ENCODE peak calls at places on chromosomes 13 and 19, in five cellular contexts. L, C, B, Q and P are unnamed samples.
A peak's percentile ranks its signal among the peaks of the same experiment; 100 is the strongest.

GRCh38 chr19:8355631-8356402 is 8.1 kb upstream of the ANGPTL4 start:
- DNase-seq in L (no peak), C (peak; percentile 84), B (no peak), Q (peak; percentile 77), P (peak; percentile 97)

GRCh38 chr19:16397791-16398529 is 73.3 kb downstream of the KLF2 start:
- DNase-seq in L (no peak), C (no peak), B (no peak), Q (no peak), P (no peak)

GRCh38 chr19:47544476-47544875 is 28.5 kb downstream of the ZNF541 start:
- DNase-seq in L (no peak), C (no peak), B (no peak), Q (no peak), P (no peak)

GRCh38 chr19:10043286-10043927 is 30.1 kb downstream of the RDH8 start:
- DNase-seq in L (no peak), C (peak; percentile 73), B (no peak), Q (no peak), P (no peak)

GRCh38 chr19:46014534-46014933 is 8.3 kb downstream of the PGLYRP1 start:
- DNase-seq in L (no peak), C (no peak), B (no peak), Q (no peak), P (no peak)

GRCh38 chr13:98721825-98722510 is 30.5 kb downstream of the SLC15A1 start:
- DNase-seq in L (no peak), C (no peak), B (no peak), Q (no peak), P (no peak)

GRCh38 chr13:30413842-30414241 is 8.5 kb upstream of the UBE2L5 start:
- DNase-seq in L (no peak), C (no peak), B (no peak), Q (no peak), P (no peak)

GRCh38 chr13:26340812-26341211 is 86.9 kb downstream of the CDK8 start:
- DNase-seq in L (no peak), C (peak; percentile 12), B (no peak), Q (no peak), P (peak; percentile 4)

GRCh38 chr19:16402076-16402475 is 69.7 kb downstream of the EPS15L1 start:
- DNase-seq in L (no peak), C (no peak), B (no peak), Q (no peak), P (no peak)

GRCh38 chr13:98557934-98558630 is 18.8 kb downstream of the STK24 start:
- DNase-seq in L (no peak), C (no peak), B (no peak), Q (no peak), P (no peak)

GRCh38 chr13:110964229-110965037 is 49.6 kb upstream of the ANKRD10 start:
- DNase-seq in L (no peak), C (no peak), B (no peak), Q (no peak), P (no peak)

GRCh38 chr13:33125821-33126570 is 109.8 kb downstream of the KL start:
- DNase-seq in L (no peak), C (peak; percentile 87), B (no peak), Q (peak; percentile 59), P (peak; percentile 84)

GRCh38 chr13:46570273-46570672 is 17.3 kb downstream of the LRCH1 start:
- DNase-seq in L (no peak), C (no peak), B (no peak), Q (no peak), P (no peak)

GRCh38 chr13:32267836-32268439 is 47.2 kb downstream of the ZAR1L start:
- DNase-seq in L (peak; percentile 29), C (no peak), B (peak; percentile 60), Q (peak; percentile 38), P (no peak)

GRCh38 chr13:94712812-94713555 is 639 bp upstream of the SOX21 start:
- DNase-seq in L (no peak), C (peak; percentile 82), B (no peak), Q (no peak), P (no peak)

GRCh38 chr19:49114630-49115363 is 627 bp downstream of the LIN7B start:
- DNase-seq in L (peak; percentile 37), C (peak; percentile 76), B (peak; percentile 34), Q (peak; percentile 64), P (no peak)

GRCh38 chr13:45195421-45195820 is 5.4 kb downstream of the KCTD4 start:
- DNase-seq in L (no peak), C (peak; percentile 15), B (no peak), Q (no peak), P (no peak)

GRCh38 chr19:4284176-4284958 is 5.3 kb downstream of the SHD start:
- DNase-seq in L (no peak), C (no peak), B (no peak), Q (no peak), P (no peak)

GRCh38 chr19:2720777-2721569 is at the start of gene DIRAS1:
- DNase-seq in L (no peak), C (peak; percentile 25), B (no peak), Q (no peak), P (no peak)

GRCh38 chr13:38265135-38265497 is 84.5 kb upstream of the UFM1 start:
- DNase-seq in L (no peak), C (no peak), B (no peak), Q (peak; percentile 52), P (no peak)

GRCh38 chr19:18279266-18279515 is 2.2 kb downstream of the JUND start:
- DNase-seq in L (no peak), C (no peak), B (no peak), Q (no peak), P (no peak)

GRCh38 chr19:31270897-31271568 is 78.2 kb downstream of the TSHZ3 start:
- DNase-seq in L (no peak), C (no peak), B (no peak), Q (no peak), P (peak; percentile 71)

GRCh38 chr19:768424-768823 is 17.5 kb downstream of the MISP start:
- DNase-seq in L (no peak), C (peak; percentile 94), B (no peak), Q (no peak), P (peak; percentile 93)

GRCh38 chr13:92260363-92260762 is 861.9 kb downstream of the GPC5 start:
- DNase-seq in L (no peak), C (no peak), B (no peak), Q (no peak), P (no peak)

GRCh38 chr19:34707661-34708060 is 26.4 kb upstream of the ZNF181 start:
- DNase-seq in L (no peak), C (no peak), B (no peak), Q (no peak), P (no peak)

GRCh38 chr19:17385878-17386611 is 8.0 kb downstream of the CCDC194 start:
- DNase-seq in L (peak; percentile 58), C (peak; percentile 81), B (peak; percentile 82), Q (peak; percentile 54), P (no peak)

GRCh38 chr13:21812192-21812626 is 141.3 kb downstream of the FGF9 start:
- DNase-seq in L (no peak), C (no peak), B (no peak), Q (no peak), P (peak; percentile 14)